ENCODE peak calls at places on chromosomes 4 and X, in nine cellular contexts. Q, Z, B, C, X, S, P, M and J are unnamed samples.

GRCh38 chr4:30718021-30718888 is 1.9 kb upstream of the PCDH7 start:
- DNase-seq in Z (peak; percentile 36), P (peak; percentile 57), S (peak; percentile 60), B (peak; percentile 50), X (peak; percentile 31), Q (peak; percentile 49), M (peak; percentile 24), C (peak; percentile 52), J (peak; percentile 66)

GRCh38 chr4:3136454-3136853 is 62.0 kb downstream of the HTT start:
- DNase-seq in M (peak; percentile 46), X (peak; percentile 58), B (peak; percentile 56), S (no peak), C (no peak), Z (peak; percentile 21), P (no peak), Q (no peak), J (peak; percentile 56)

GRCh38 chrX:18010251-18010650 is 149.2 kb upstream of the RAI2 start:
- DNase-seq in P (no peak), B (no peak), M (no peak), Q (no peak), Z (no peak), X (no peak), S (peak; percentile 26), C (no peak), J (no peak)

GRCh38 chr4:8019396-8020365 is 80.0 kb upstream of the AFAP1 start:
- DNase-seq in M (no peak), S (no peak), Q (peak; percentile 74), C (no peak), B (no peak), X (no peak), P (no peak), Z (no peak), J (no peak)

GRCh38 chr4:146959692-146960091 is 14.0 kb upstream of the TTC29 start:
- DNase-seq in S (no peak), B (no peak), P (no peak), X (peak; percentile 20), Z (peak; percentile 3), M (no peak), C (no peak), Q (no peak), J (peak; percentile 36)

GRCh38 chr4:86326399-86326798 is 33.5 kb downstream of the MAPK10 start:
- DNase-seq in Z (peak; percentile 33), X (no peak), P (no peak), Q (no peak), C (no peak), M (no peak), S (no peak), B (no peak), J (no peak)

GRCh38 chr4:152817331-152817730 is 37.6 kb downstream of the ARFIP1 start:
- DNase-seq in M (peak; percentile 47), Z (peak; percentile 6), Q (no peak), X (peak; percentile 71), C (no peak), S (no peak), P (no peak), B (peak; percentile 60), J (peak; percentile 52)

GRCh38 chr4:8345053-8345945 is 75.7 kb downstream of the HTRA3 start:
- DNase-seq in Z (no peak), X (no peak), S (no peak), C (no peak), M (no peak), B (no peak), Q (no peak), P (no peak), J (no peak)

GRCh38 chr4:69092980-69093568 is 3.2 kb upstream of the UGT2B7 start:
- DNase-seq in Z (no peak), C (no peak), B (no peak), X (no peak), Q (no peak), S (no peak), P (no peak), M (no peak), J (peak; percentile 2)

GRCh38 chr4:151015458-151016344 is 617 bp upstream of the LRBA start:
- DNase-seq in S (peak; percentile 95), X (peak; percentile 60), P (peak; percentile 65), C (peak; percentile 85), Q (peak; percentile 85), M (peak; percentile 74), Z (peak; percentile 54), B (peak; percentile 70), J (peak; percentile 38)

GRCh38 chr4:105594094-105595010 is 41.9 kb downstream of the ARHGEF38 start:
- DNase-seq in B (no peak), M (no peak), S (no peak), P (no peak), Z (no peak), C (no peak), X (no peak), Q (no peak), J (no peak)

GRCh38 chr4:165737309-165737972 is 135.6 kb upstream of the TLL1 start:
- DNase-seq in P (no peak), B (no peak), Z (no peak), Q (no peak), C (no peak), M (no peak), S (no peak), X (no peak), J (no peak)

GRCh38 chr4:93908778-93909177 is 80.2 kb downstream of the ATOH1 start:
- DNase-seq in B (no peak), Q (no peak), Z (no peak), C (no peak), X (no peak), P (no peak), M (no peak), S (no peak), J (no peak)

GRCh38 chr4:3777033-3777390 is 10.8 kb downstream of the ADRA2C start:
- DNase-seq in X (no peak), P (no peak), Z (no peak), C (no peak), S (no peak), B (no peak), Q (no peak), M (no peak), J (no peak)

GRCh38 chr4:125315571-125316390 is 1.0 kb downstream of the FAT4 start:
- DNase-seq in B (peak; percentile 65), P (peak; percentile 33), M (peak; percentile 66), C (peak; percentile 73), S (no peak), Z (peak; percentile 54), X (peak; percentile 62), Q (peak; percentile 23), J (peak; percentile 60)

GRCh38 chrX:149124526-149125108 is 380.5 kb downstream of the IDS start:
- DNase-seq in S (no peak), C (no peak), X (peak; percentile 4), M (no peak), Z (no peak), P (no peak), Q (no peak), B (no peak), J (no peak)

DNA sequence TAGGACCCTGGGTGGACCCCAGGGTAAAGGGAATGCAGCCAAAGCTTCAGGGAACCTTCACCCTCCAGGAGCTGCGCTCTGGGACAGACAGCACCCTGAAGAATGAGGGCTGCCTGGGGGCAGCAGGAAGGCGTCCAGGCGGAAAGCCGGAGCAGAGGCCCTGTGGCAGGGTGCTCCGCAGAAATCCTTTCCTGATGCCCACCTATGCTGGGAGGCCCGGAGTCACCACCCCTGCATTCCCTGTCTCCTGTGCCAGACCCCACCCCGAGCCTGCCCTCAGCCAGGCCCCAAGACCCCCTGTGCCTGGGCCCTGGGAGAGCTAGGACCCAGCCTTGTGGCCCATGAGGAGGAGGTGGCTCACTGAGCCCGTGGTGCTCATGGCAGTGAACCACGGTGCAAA is 1.3 kb upstream of the DGKQ start:
- DNase-seq in X (no peak), B (no peak), Q (no peak), S (no peak), P (no peak), C (no peak), M (no peak), Z (no peak), J (no peak)
- TF ChIP-seq CTCF in X (no peak), B (no peak), Q (no peak), S (no peak), P (no peak), C (no peak), M (no peak), Z (no peak), J (no peak)

GRCh38 chr4:21992330-21992729 is 43.8 kb upstream of the KCNIP4 start:
- DNase-seq in C (no peak), Z (no peak), X (peak; percentile 68), Q (no peak), B (peak; percentile 40), P (no peak), M (peak; percentile 26), S (no peak), J (peak; percentile 92)
- H3K4me3 ChIP-seq in C (no peak overlapping the region), Z (no peak overlapping the region), X (no peak overlapping the region), Q (no peak overlapping the region), B (no peak overlapping the region), P (no peak overlapping the region), M (no peak overlapping the region), S (no peak overlapping the region), J (no peak overlapping the region)

GRCh38 chr4:81369898-81370297 is 101.8 kb downstream of the RASGEF1B start:
- DNase-seq in M (no peak), C (no peak), X (no peak), B (peak; percentile 24), Z (no peak), Q (no peak), S (no peak), P (no peak), J (no peak)
- TF ChIP-seq CTCF in M (peak; percentile 15), C (no peak), X (no peak), B (no peak), Z (no peak), Q (no peak), S (no peak), P (no peak), J (no peak)

GRCh38 chr4:56981795-56982201 is 3.1 kb downstream of the POLR2B start:
- DNase-seq in P (no peak), S (no peak), X (peak; percentile 87), B (peak; percentile 66), Z (peak; percentile 69), C (no peak), Q (no peak), M (peak; percentile 71), J (peak; percentile 81)
- H3K4me3 ChIP-seq in P (no peak overlapping the region), S (no peak overlapping the region), X (peak overlapping the region; percentile 40), B (peak overlapping the region; percentile 33), Z (no peak overlapping the region), C (no peak overlapping the region), Q (no peak overlapping the region), M (no peak overlapping the region), J (peak overlapping the region; percentile 40)

GRCh38 chrX:37302569-37302968 is 46.6 kb upstream of the PRRG1 start:
- DNase-seq in P (no peak), Z (peak; percentile 21), B (peak; percentile 70), M (peak; percentile 68), C (no peak), X (peak; percentile 70), S (no peak), Q (no peak), J (peak; percentile 21)
- TF ChIP-seq CTCF in P (peak; percentile 23), Z (peak; percentile 45), B (peak; percentile 27), M (peak; percentile 45), C (no peak), X (peak; percentile 56), S (peak; percentile 12), Q (no peak), J (peak; percentile 13)